ENCODE peak calls at places on chromosome 3, in eight cellular contexts. I is keratinocyte; Y is nucleus accumbens; F is stimulated activated CD4-positive, alpha-beta T cell treated with anti-CD3 and anti-CD28 coated beads, Interleukin-4, amount 100 ng/mL, for 1 hour; N is NCI-H1105; Q is NCI-H1436; L is activated naive CD4-positive, alpha-beta T cell treated with anti-CD3 and anti-CD28 coated beads, Interleukin-2, amount 50 U/mL, for 16 hours; J is spleen. G is an unnamed sample.

GRCh38 chr3:158970006-158970405 is 168.2 kb downstream of the MFSD1 start:
- DNase-seq in Y (no peak), Q (no peak), L (no peak), F (no peak), I (no peak), N (no peak), J (no peak), G (no peak)

GRCh38 chr3:134367412-134367811 is 6.8 kb downstream of the AMOTL2 start:
- DNase-seq in Q (no peak), F (no peak), Y (no peak), N (no peak), J (peak; percentile 64), L (no peak), I (no peak), G (no peak)

GRCh38 chr3:71532639-71533395 is 50.7 kb downstream of the FOXP1 start:
- DNase-seq in L (no peak), I (peak; percentile 30), Q (no peak), J (no peak), Y (no peak), N (no peak), F (no peak), G (no peak)

GRCh38 chr3:177681156-177681555 is 483.9 kb upstream of the TBL1XR1 start:
- DNase-seq in Y (no peak), Q (no peak), L (no peak), J (no peak), N (no peak), I (no peak), F (no peak), G (no peak)

GRCh38 chr3:165749817-165750216 is 87.4 kb downstream of the BCHE start:
- DNase-seq in I (no peak), N (no peak), F (no peak), Q (no peak), J (no peak), Y (no peak), L (no peak), G (no peak)

GRCh38 chr3:29281265-29282228 is 676 bp downstream of the RBMS3 start:
- DNase-seq in L (no peak), J (no peak), I (no peak), Y (no peak), Q (no peak), N (no peak), F (no peak), G (no peak)

GRCh38 chr3:172082269-172082668 is 42.9 kb downstream of the FNDC3B start:
- DNase-seq in Y (no peak), J (no peak), L (no peak), N (no peak), Q (no peak), F (no peak), I (no peak), G (no peak)

GRCh38 chr3:138046955-138047354 is 37.0 kb downstream of the CLDN18 start:
- DNase-seq in I (no peak), N (no peak), J (no peak), Y (no peak), L (no peak), F (no peak), Q (no peak), G (no peak)

GRCh38 chr3:95235916-95236315 is 1173.1 kb downstream of the NSUN3 start:
- DNase-seq in Q (no peak), J (no peak), L (no peak), N (no peak), F (no peak), I (no peak), Y (peak; percentile 6), G (no peak)

GRCh38 chr3:87173776-87174175 is 53.3 kb upstream of the CHMP2B start:
- DNase-seq in N (no peak), J (no peak), L (no peak), Y (no peak), Q (no peak), I (no peak), F (no peak), G (no peak)

GRCh38 chr3:52844290-52844985 is 9.6 kb upstream of the MUSTN1 start:
- DNase-seq in Q (no peak), F (no peak), J (peak; percentile 63), I (no peak), L (no peak), Y (no peak), N (no peak), G (no peak)

GRCh38 chr3:148943531-148944200 is 47.7 kb upstream of the GYG1 start:
- DNase-seq in N (peak; percentile 90), J (no peak), I (peak; percentile 66), Q (peak; percentile 73), F (no peak), Y (no peak), L (no peak), G (peak; percentile 48)

G was measured in NCI-H2107.